ENCODE peak calls at places on chromosomes 6 and 20, in ten cellular contexts. M is astrocyte of the cerebellum, L is AG04450, D is BE2C, S is mesothelial cell of epicardium, Q is GM13976, G is suprapubic skin, F is kidney, J is neural crest cell, H is A549. B is an unnamed sample.

GRCh38 chr6:13762648-13763441 is 51.2 kb upstream of the RANBP9 start:
- DNase-seq in M (peak; percentile 97), L (peak; percentile 81), D (no peak), S (no peak), Q (no peak), G (peak; percentile 87), F (no peak), J (no peak), H (no peak), B (peak; percentile 88)

GRCh38 chr20:8152183-8152582 is 20.1 kb downstream of the PLCB1 start:
- DNase-seq in M (no peak), L (no peak), D (no peak), S (no peak), Q (no peak), G (no peak), F (no peak), J (no peak), H (no peak), B (no peak)

GRCh38 chr20:1381753-1382591 is 10.9 kb downstream of the FKBP1A start:
- DNase-seq in M (no peak), L (no peak), D (no peak), S (no peak), Q (no peak), G (no peak), F (no peak), J (no peak), H (no peak), B (no peak)

GRCh38 chr6:147268254-147268653 is 64.0 kb downstream of the STXBP5 start:
- DNase-seq in M (no peak), L (no peak), D (no peak), S (no peak), Q (no peak), G (no peak), F (no peak), J (no peak), H (no peak), B (no peak)

GRCh38 chr20:38032585-38033329 is 499 bp downstream of the TTI1 start:
- DNase-seq in M (no peak), L (no peak), D (no peak), S (no peak), Q (no peak), G (no peak), F (no peak), J (no peak), H (peak; percentile 20), B (no peak)

GRCh38 chr20:17369506-17369905 is 142.7 kb downstream of the PCSK2 start:
- DNase-seq in M (no peak), L (no peak), D (no peak), S (no peak), Q (no peak), G (no peak), F (no peak), J (no peak), H (no peak), B (no peak)

GRCh38 chr6:28105286-28105685 is 19.1 kb upstream of the ZSCAN16 start:
- DNase-seq in M (no peak), L (no peak), D (no peak), S (no peak), Q (peak; percentile 32), G (no peak), F (no peak), J (no peak), H (no peak), B (no peak)

GRCh38 chr6:166006593-166007301 is 160.9 kb downstream of the TBXT start:
- DNase-seq in M (no peak), L (no peak), D (no peak), S (no peak), Q (no peak), G (no peak), F (no peak), J (no peak), H (peak; percentile 88), B (no peak)

GRCh38 chr6:109000289-109000688 is 94.4 kb downstream of the SESN1 start:
- DNase-seq in M (no peak), L (no peak), D (no peak), S (no peak), Q (no peak), G (no peak), F (no peak), J (no peak), H (no peak), B (no peak)

DNA sequence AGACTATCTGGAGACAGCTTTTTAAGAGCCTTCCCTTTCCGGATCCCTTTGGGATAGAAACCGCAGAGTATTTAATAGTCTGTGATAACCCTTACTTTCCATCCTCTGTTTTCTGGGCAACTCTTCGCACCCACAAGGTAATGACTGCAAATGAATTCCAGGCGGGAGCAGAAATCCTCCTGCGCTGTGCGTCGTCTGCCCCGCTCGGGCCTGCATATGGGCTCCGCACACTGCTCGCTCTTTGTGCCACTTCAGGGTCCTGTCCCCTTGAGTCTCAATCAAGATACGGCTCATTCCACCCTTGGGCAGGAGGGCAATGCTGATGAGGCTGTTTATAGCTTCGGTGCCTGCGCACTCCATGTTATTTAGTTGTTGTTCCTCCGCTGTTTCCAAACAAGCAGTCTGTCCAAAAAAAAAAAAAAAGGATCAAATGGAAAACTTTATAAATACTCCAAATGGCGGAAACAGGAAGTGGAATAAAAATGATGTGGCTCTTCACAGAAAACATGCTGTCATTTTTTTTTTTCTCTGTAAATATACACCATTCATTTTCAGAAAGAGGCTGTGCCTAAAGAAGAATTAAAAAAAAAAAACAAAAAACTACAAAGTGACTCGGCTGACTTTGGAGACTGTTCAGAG is 169.6 kb upstream of the GMDS start:
- DNase-seq in M (no peak), L (no peak), D (no peak), S (no peak), Q (no peak), G (no peak), F (no peak), J (no peak), H (no peak), B (no peak)
- TF ChIP-seq CTCF in M (no peak), L (no peak), D (no peak), S (no peak), Q (no peak), G (no peak), F (no peak), J (no peak), H (no peak), B (no peak)

GRCh38 chr20:2401527-2401926 is 20.8 kb downstream of the TGM6 start:
- DNase-seq in M (no peak), L (no peak), D (no peak), S (no peak), Q (no peak), G (no peak), F (no peak), J (no peak), H (no peak), B (no peak)

GRCh38 chr20:2403291-2404052 is 22.8 kb downstream of the TGM6 start:
- DNase-seq in M (no peak), L (no peak), D (no peak), S (no peak), Q (no peak), G (no peak), F (no peak), J (no peak), H (no peak), B (no peak)

GRCh38 chr20:2400290-2400689 is 19.6 kb downstream of the TGM6 start:
- DNase-seq in M (no peak), L (no peak), D (no peak), S (no peak), Q (no peak), G (no peak), F (no peak), J (no peak), H (no peak), B (no peak)

GRCh38 chr20:2399390-2399789 is 18.7 kb downstream of the TGM6 start:
- DNase-seq in M (no peak), L (no peak), D (no peak), S (no peak), Q (no peak), G (no peak), F (no peak), J (no peak), H (no peak), B (no peak)

GRCh38 chr20:2402271-2402980 is 21.7 kb downstream of the TGM6 start:
- DNase-seq in M (no peak), L (no peak), D (no peak), S (no peak), Q (no peak), G (no peak), F (no peak), J (no peak), H (peak; percentile 54), B (peak; percentile 12)
- TF ChIP-seq CTCF in M (peak; percentile 46), L (peak; percentile 51), D (peak; percentile 48), S (no peak), Q (no peak), G (no peak), F (no peak), J (peak; percentile 48), H (peak; percentile 54), B (peak; percentile 29)

DNA sequence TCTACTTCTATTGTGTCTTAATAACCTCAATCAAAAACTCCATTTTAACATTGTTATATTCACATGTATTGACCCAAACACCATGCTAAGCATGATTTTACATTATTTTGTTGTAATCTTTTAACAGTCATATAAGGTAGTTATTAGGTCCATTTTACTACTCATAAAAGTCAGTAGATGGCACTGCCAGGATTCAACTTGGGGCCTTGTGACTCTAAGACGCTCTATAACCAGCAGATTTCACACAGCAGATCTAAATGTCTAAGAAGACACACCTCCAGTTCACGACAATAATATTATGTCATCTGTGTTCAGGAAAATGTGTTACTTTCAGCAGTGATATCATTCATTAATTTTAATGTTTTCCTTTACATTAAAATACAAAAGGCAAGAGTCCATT is 88.0 kb downstream of the FRK start:
- DNase-seq in M (no peak), L (no peak), D (no peak), S (no peak), Q (no peak), G (no peak), F (no peak), J (no peak), H (peak; percentile 10), B (no peak)
- TF ChIP-seq CTCF in M (no peak), L (no peak), D (no peak), S (no peak), Q (no peak), G (no peak), F (no peak), J (no peak), H (no peak), B (no peak)

GRCh38 chr6:152204584-152204983 is 397.1 kb downstream of the ESR1 start:
- DNase-seq in M (peak; percentile 5), L (no peak), D (no peak), S (no peak), Q (no peak), G (no peak), F (no peak), J (no peak), H (no peak), B (no peak)

GRCh38 chr6:152209211-152209610 is 401.7 kb downstream of the ESR1 start:
- DNase-seq in M (no peak), L (no peak), D (no peak), S (no peak), Q (no peak), G (no peak), F (no peak), J (no peak), H (no peak), B (no peak)

GRCh38 chr6:152207915-152208714 is 400.6 kb downstream of the ESR1 start:
- DNase-seq in M (no peak), L (no peak), D (no peak), S (no peak), Q (no peak), G (no peak), F (no peak), J (no peak), H (no peak), B (no peak)

GRCh38 chr6:152201134-152201533 is 393.7 kb downstream of the ESR1 start:
- DNase-seq in M (no peak), L (no peak), D (no peak), S (no peak), Q (no peak), G (no peak), F (no peak), J (no peak), H (no peak), B (no peak)

GRCh38 chr6:152206072-152206818 is 398.8 kb downstream of the ESR1 start:
- DNase-seq in M (no peak), L (no peak), D (peak; percentile 20), S (no peak), Q (no peak), G (no peak), F (peak; percentile 73), J (peak; percentile 8), H (peak; percentile 28), B (no peak)
- TF ChIP-seq CTCF in M (peak; percentile 30), L (peak; percentile 45), D (peak; percentile 51), S (peak; percentile 29), Q (no peak), G (no peak), F (peak; percentile 25), J (peak; percentile 49), H (peak; percentile 35), B (peak; percentile 36)